ENCODE peak calls at places on chromosomes 13 and 19, in five cellular contexts. E, G, Y, K and N are unnamed samples.

GRCh38 chr19:47901370-47901769 is 15.3 kb upstream of the SULT2A1 start:
- DNase-seq in E (no peak), G (no peak), Y (no peak), K (no peak), N (no peak)

GRCh38 chr13:86006317-86006716 is 207.1 kb upstream of the SLITRK6 start:
- DNase-seq in E (no peak), G (no peak), Y (no peak), K (no peak), N (no peak)

GRCh38 chr13:111337206-111337605 is 16.8 kb downstream of the TEX29 start:
- DNase-seq in E (no peak), G (no peak), Y (no peak), K (no peak), N (peak; percentile 92)

GRCh38 chr19:6218497-6219146 is 61.2 kb downstream of the MLLT1 start:
- DNase-seq in E (peak; percentile 93), G (peak; percentile 75), Y (peak; percentile 74), K (peak; percentile 98), N (peak; percentile 86)

GRCh38 chr19:3855321-3855720 is 13.5 kb downstream of the ZFR2 start:
- DNase-seq in E (no peak), G (peak; percentile 11), Y (no peak), K (no peak), N (no peak)

GRCh38 chr13:79455331-79455730 is 25.6 kb upstream of the NDFIP2 start:
- DNase-seq in E (no peak), G (no peak), Y (no peak), K (no peak), N (peak; percentile 63)

GRCh38 chr19:34972163-34972705 is 8.2 kb upstream of the ZNF792 start:
- DNase-seq in E (no peak), G (no peak), Y (peak; percentile 4), K (no peak), N (no peak)

GRCh38 chr13:33328691-33329090 is 43.1 kb upstream of the STARD13 start:
- DNase-seq in E (peak; percentile 20), G (no peak), Y (no peak), K (no peak), N (peak; percentile 31)

GRCh38 chr13:24671367-24672117 is 8.7 kb upstream of the ATP12A start:
- DNase-seq in E (peak; percentile 28), G (peak; percentile 67), Y (peak; percentile 32), K (peak; percentile 50), N (peak; percentile 89)

GRCh38 chr13:27969073-27969865 is at the start of gene CDX2:
- DNase-seq in E (no peak), G (peak; percentile 16), Y (no peak), K (no peak), N (no peak)

GRCh38 chr13:94784066-94784465 is 71.7 kb upstream of the SOX21 start:
- DNase-seq in E (no peak), G (no peak), Y (no peak), K (no peak), N (peak; percentile 63)

GRCh38 chr13:67123165-67123564 is 107.0 kb downstream of the PCDH9 start:
- DNase-seq in E (no peak), G (peak; percentile 51), Y (no peak), K (no peak), N (no peak)

GRCh38 chr19:35228177-35228930 is at the start of gene FAM187B:
- DNase-seq in E (no peak), G (no peak), Y (no peak), K (no peak), N (no peak)

GRCh38 chr13:59303433-59303832 is 860.3 kb downstream of the DIAPH3 start:
- DNase-seq in E (no peak), G (no peak), Y (no peak), K (no peak), N (no peak)

GRCh38 chr13:68810660-68811059 is 1297.0 kb upstream of the ATXN8OS start:
- DNase-seq in E (peak; percentile 10), G (peak; percentile 2), Y (no peak), K (no peak), N (no peak)

GRCh38 chr13:90696254-90696653 is 651.2 kb upstream of the MIR17HG start:
- DNase-seq in E (no peak), G (peak; percentile 4), Y (no peak), K (no peak), N (peak; percentile 74)

GRCh38 chr13:84187626-84188025 is 305.4 kb upstream of the SLITRK1 start:
- DNase-seq in E (no peak), G (no peak), Y (no peak), K (no peak), N (no peak)

GRCh38 chr13:101382086-101382485 is 34.2 kb downstream of the NALCN start:
- DNase-seq in E (no peak), G (no peak), Y (no peak), K (no peak), N (no peak)

GRCh38 chr19:31350693-31351211 is 1.5 kb upstream of the TSHZ3 start:
- DNase-seq in E (peak; percentile 65), G (peak; percentile 24), Y (no peak), K (no peak), N (peak; percentile 68)

GRCh38 chr13:60591348-60591747 is 194.3 kb downstream of the TDRD3 start:
- DNase-seq in E (no peak), G (no peak), Y (no peak), K (no peak), N (peak; percentile 78)

GRCh38 chr13:109737606-109738005 is 48.8 kb downstream of the IRS2 start:
- DNase-seq in E (no peak), G (no peak), Y (no peak), K (no peak), N (peak; percentile 37)

GRCh38 chr13:20776751-20777150 is 3.0 kb upstream of the EEF1AKMT1 start:
- DNase-seq in E (no peak), G (no peak), Y (no peak), K (no peak), N (no peak)

DNA sequence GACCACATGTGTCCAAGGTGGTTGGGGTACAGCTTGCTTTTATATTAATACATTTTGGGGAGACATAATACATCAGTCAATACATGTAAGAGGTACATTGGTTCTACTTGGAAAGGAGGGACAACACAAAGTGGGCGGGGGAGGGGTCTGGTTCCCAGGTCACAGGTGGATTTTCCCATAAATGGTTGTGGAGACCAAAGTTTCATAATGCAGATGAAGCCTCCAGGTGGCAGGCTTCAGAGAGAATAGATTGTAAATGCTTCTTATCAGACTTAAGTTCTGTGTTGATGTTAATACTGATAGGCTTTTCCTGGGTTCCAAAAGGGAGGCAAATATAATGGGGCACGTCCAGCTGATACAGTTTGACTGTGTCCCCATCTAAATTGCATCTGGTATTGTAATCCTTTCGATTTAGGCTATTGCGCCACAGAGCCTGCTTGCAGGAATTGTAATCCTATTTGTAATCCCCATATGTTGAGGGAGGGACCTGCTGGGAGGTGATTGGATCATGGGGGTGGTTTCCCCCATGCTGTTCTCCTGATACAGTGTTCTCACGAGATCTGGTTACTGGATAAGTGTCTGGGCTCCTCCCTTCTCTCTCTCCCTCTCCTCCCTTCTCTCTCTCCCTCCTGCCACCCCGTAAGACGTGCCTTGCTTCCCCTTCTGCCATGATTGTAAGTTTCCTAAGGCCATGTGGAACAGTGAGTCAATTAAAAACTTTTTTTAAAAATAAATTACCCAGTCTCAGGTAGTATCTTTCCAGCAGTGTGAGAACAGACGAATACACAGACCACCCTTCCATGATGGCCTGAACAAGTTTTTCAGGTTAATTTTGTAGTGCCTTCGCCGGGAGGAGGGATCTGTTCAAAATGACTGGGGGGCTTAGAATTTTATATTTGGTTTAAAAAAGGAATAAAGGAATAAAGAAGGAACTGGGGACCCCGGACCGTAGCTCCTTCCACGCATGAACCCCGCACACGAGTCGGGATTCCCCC is 44.9 kb downstream of the ZNF823 start:
- DNase-seq in E (peak; percentile 62), G (no peak), Y (no peak), K (no peak), N (peak; percentile 74)
- TF ChIP-seq CTCF in E (peak; percentile 20), G (no peak), Y (no peak), K (no peak), N (no peak)

GRCh38 chr19:45677351-45678230 is 9.6 kb downstream of the GIPR start:
- DNase-seq in E (peak; percentile 96), G (peak; percentile 97), Y (peak; percentile 96), K (peak; percentile 43), N (peak; percentile 92)
- TF ChIP-seq CTCF in E (no peak), G (peak; percentile 21), Y (no peak), K (no peak), N (peak; percentile 22)

DNA sequence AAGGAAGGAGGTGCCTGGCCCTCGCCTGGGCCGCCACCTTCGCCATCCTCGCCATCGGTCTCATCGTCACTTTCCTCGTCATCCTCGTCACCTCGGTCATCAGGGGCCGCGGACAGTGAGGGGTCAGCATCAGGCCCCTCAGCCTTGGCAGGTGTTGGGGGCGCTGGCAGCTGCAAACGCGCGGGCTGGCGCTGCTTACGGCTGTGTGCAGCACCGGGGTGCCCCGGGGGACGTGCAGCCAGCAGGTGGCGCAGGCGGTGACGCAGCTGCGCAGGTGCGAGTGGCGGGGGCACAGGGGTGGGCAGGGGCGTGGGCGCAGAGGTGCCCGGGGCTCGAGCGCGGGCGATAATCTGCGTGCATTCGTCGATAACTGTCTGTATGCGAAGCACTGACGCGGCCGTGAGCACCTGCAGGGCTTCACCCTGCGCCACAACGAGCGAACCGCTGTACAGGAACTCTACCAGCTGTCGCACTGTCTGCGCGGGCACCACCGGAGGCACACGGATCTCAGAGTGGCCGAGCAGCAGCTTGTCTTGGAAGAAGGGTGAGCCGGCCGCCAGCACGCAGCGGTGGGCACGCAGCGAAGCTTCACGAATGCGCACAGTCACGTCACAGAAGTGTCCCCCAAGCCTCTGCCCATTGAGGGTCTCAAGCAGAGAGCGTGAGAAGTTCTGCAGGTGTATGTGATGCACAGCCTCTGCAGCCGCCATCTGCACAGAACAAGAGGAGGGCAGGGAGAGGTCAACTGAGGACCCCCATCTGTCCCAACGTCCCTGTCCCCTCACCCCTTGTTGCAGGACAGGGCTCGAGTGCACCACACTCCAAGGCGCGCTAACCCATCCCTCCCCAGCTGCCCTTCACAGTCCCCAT is 2.4 kb downstream of the ZBTB45 start:
- DNase-seq in E (no peak), G (no peak), Y (no peak), K (no peak), N (no peak)
- TF ChIP-seq CTCF in E (no peak), G (peak; percentile 14), Y (no peak), K (no peak), N (no peak)

DNA sequence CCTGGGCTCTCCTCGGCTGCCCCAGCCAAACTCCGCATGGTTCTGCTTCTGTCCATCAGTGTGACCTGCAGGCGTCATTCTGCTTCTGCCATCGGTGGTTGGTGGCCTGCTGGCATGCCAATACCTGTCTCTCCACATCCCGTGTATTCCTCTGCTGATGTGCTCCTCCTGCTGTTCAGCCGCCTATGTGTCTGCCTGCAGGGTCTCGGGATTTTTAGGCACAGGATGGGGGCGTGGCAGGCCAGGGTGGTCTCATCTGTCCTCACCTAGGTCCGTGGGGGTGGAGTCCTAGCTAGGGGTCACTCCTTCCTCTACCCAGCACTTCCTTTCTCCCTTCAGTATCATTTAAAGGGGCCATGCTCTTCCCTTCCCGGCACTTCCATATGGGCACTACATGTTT is 33.0 kb upstream of the SGCG start:
- DNase-seq in E (no peak), G (no peak), Y (no peak), K (no peak), N (no peak)
- TF ChIP-seq CTCF in E (no peak), G (no peak), Y (no peak), K (no peak), N (no peak)